ENCODE peak calls at places on chromosome 16, in seven cellular contexts. W is fibroblast of mammary gland; S is HEK293T; G is stimulated activated CD8-positive, alpha-beta memory T cell treated with anti-CD3 and anti-CD28 coated beads, Interleukin-2, amount 100 ng/mL, for 1 hour; J is Daoy; A is activated gamma-delta T cell; N is mesenchymal stem cell. F is an unnamed sample.

GRCh38 chr16:67279296-67280089 is at the start of gene PLEKHG4:
- DNase-seq in W (peak; percentile 74), S (peak; percentile 95), G (peak; percentile 63), J (peak; percentile 85), A (peak; percentile 68), N (peak; percentile 56), F (peak; percentile 82)

GRCh38 chr16:10895053-10895946 is 18.3 kb downstream of the CIITA start:
- DNase-seq in W (peak; percentile 30), S (peak; percentile 64), G (no peak), J (peak; percentile 42), A (no peak), N (peak; percentile 48), F (no peak)

GRCh38 chr16:13767215-13767614 is 152.7 kb upstream of the ERCC4 start:
- DNase-seq in W (peak; percentile 0), S (no peak), G (no peak), J (no peak), A (no peak), N (no peak), F (no peak)

GRCh38 chr16:69930117-69930776 is 20.9 kb upstream of the CLEC18A start:
- DNase-seq in W (peak; percentile 69), S (peak; percentile 79), G (peak; percentile 5), J (peak; percentile 62), A (no peak), N (peak; percentile 66), F (no peak)

GRCh38 chr16:57642368-57643135 is 14.1 kb downstream of the ADGRG1 start:
- DNase-seq in W (no peak), S (no peak), G (no peak), J (no peak), A (no peak), N (no peak), F (no peak)

GRCh38 chr16:73605309-73605708 is 557.4 kb upstream of the ZFHX3 start:
- DNase-seq in W (no peak), S (no peak), G (no peak), J (peak; percentile 14), A (no peak), N (no peak), F (no peak)

GRCh38 chr16:85202631-85203461 is 90.6 kb upstream of the CIBAR2 start:
- DNase-seq in W (peak; percentile 95), S (no peak), G (no peak), J (no peak), A (no peak), N (peak; percentile 95), F (peak; percentile 73)

GRCh38 chr16:70661918-70662641 is 15.7 kb downstream of the IL34 start:
- DNase-seq in W (peak; percentile 31), S (no peak), G (no peak), J (peak; percentile 53), A (no peak), N (no peak), F (no peak)

GRCh38 chr16:85579199-85579598 is 33.9 kb upstream of the GSE1 start:
- DNase-seq in W (no peak), S (no peak), G (no peak), J (no peak), A (no peak), N (no peak), F (no peak)

GRCh38 chr16:84881702-84882521 is 62.1 kb downstream of the CRISPLD2 start:
- DNase-seq in W (peak; percentile 98), S (no peak), G (no peak), J (peak; percentile 91), A (no peak), N (peak; percentile 93), F (no peak)

GRCh38 chr16:66069576-66069975 is 296.9 kb upstream of the CDH5 start:
- DNase-seq in W (peak; percentile 29), S (no peak), G (no peak), J (no peak), A (no peak), N (no peak), F (no peak)

GRCh38 chr16:50697881-50698767 is 4.7 kb downstream of the NOD2 start:
- DNase-seq in W (peak; percentile 38), S (no peak), G (no peak), J (peak; percentile 69), A (no peak), N (peak; percentile 61), F (no peak)

GRCh38 chr16:67022531-67023214 is 6.3 kb upstream of the CBFB start:
- DNase-seq in W (no peak), S (no peak), G (no peak), J (no peak), A (no peak), N (no peak), F (no peak)

GRCh38 chr16:69077251-69077650 is 28.2 kb upstream of the HAS3 start:
- DNase-seq in W (peak; percentile 40), S (no peak), G (no peak), J (peak; percentile 82), A (no peak), N (no peak), F (no peak)

GRCh38 chr16:5444181-5444580 is 346.6 kb upstream of the EEF2KMT start:
- DNase-seq in W (no peak), S (no peak), G (no peak), J (no peak), A (no peak), N (no peak), F (no peak)

GRCh38 chr16:11025120-11025531 is 80.8 kb downstream of the CLEC16A start:
- DNase-seq in W (no peak), S (no peak), G (no peak), J (no peak), A (no peak), N (peak; percentile 17), F (no peak)

GRCh38 chr16:85104821-85105391 is 7.4 kb downstream of the CIBAR2 start:
- DNase-seq in W (no peak), S (no peak), G (no peak), J (no peak), A (no peak), N (no peak), F (no peak)